ENCODE peak calls at places on chromosome 22, in seven cellular contexts. Z is AG09319, E is H9, G is GM12865, Q is WTC11, X is activated B cell treated with CpG ODN at 0.5 μM for 24 hours, N is Peyer's patch. M is an unnamed sample.

GRCh38 chr22:17418890-17419324 is 49.6 kb downstream of the CECR2 start:
- DNase-seq in Z (no peak), E (peak), G (no peak), Q (peak), X (no peak), N (no peak), M (no peak)

GRCh38 chr22:25062378-25063095 is 110.0 kb downstream of the KIAA1671 start:
- DNase-seq in Z (no peak), E (no peak), G (no peak), Q (no peak), X (no peak), N (peak), M (no peak)

GRCh38 chr22:38347944-38348750 is 30.9 kb upstream of the CSNK1E start:
- DNase-seq in Z (no peak), E (no peak), G (peak), Q (no peak), X (peak), N (peak), M (no peak)

GRCh38 chr22:40220316-40221054 is 42.8 kb downstream of the TNRC6B start:
- DNase-seq in Z (no peak), E (peak), G (no peak), Q (no peak), X (no peak), N (no peak), M (no peak)

GRCh38 chr22:38348751-38349496 is 31.7 kb upstream of the CSNK1E start:
- DNase-seq in Z (no peak), E (no peak), G (no peak), Q (no peak), X (peak), N (peak), M (no peak)

GRCh38 chr22:38652858-38653257 is 3.3 kb downstream of the FAM227A start:
- DNase-seq in Z (no peak), E (no peak), G (no peak), Q (no peak), X (no peak), N (peak), M (no peak)

GRCh38 chr22:50691521-50691920 is 18.9 kb downstream of the SHANK3 start:
- DNase-seq in Z (no peak), E (peak), G (peak), Q (no peak), X (no peak), N (peak), M (no peak)

GRCh38 chr22:26651840-26652239 is 5.5 kb upstream of the MIAT start:
- DNase-seq in Z (no peak), E (no peak), G (no peak), Q (no peak), X (no peak), N (no peak), M (no peak)

GRCh38 chr22:35995772-35996171 is 32.9 kb downstream of the RBFOX2 start:
- DNase-seq in Z (peak), E (no peak), G (no peak), Q (no peak), X (no peak), N (peak), M (no peak)

GRCh38 chr22:21688341-21688705 is 22.5 kb downstream of the PPIL2 start:
- DNase-seq in Z (no peak), E (no peak), G (no peak), Q (no peak), X (no peak), N (no peak), M (no peak)

GRCh38 chr22:39448205-39449054 is 8.4 kb upstream of the MGAT3 start:
- DNase-seq in Z (no peak), E (no peak), G (no peak), Q (no peak), X (no peak), N (peak), M (no peak)

GRCh38 chr22:41348964-41349484 is 32.7 kb upstream of the TEF start:
- DNase-seq in Z (no peak), E (no peak), G (no peak), Q (no peak), X (no peak), N (no peak), M (no peak)

GRCh38 chr22:35071784-35072183 is 5.8 kb downstream of the ISX start:
- DNase-seq in Z (no peak), E (no peak), G (no peak), Q (no peak), X (no peak), N (peak), M (no peak)

GRCh38 chr22:49594078-49594477 is 233.6 kb downstream of the BRD1 start:
- DNase-seq in Z (no peak), E (no peak), G (no peak), Q (no peak), X (no peak), N (peak), M (no peak)

GRCh38 chr22:49289822-49290221 is 537.9 kb downstream of the BRD1 start:
- DNase-seq in Z (no peak), E (no peak), G (no peak), Q (no peak), X (no peak), N (no peak), M (no peak)

GRCh38 chr22:48258108-48258705 is 1495.8 kb downstream of the TBC1D22A start:
- DNase-seq in Z (no peak), E (no peak), G (no peak), Q (no peak), X (no peak), N (no peak), M (no peak)

GRCh38 chr22:39110631-39111561 is 13.9 kb downstream of the APOBEC3H start:
- DNase-seq in Z (no peak), E (no peak), G (peak), Q (no peak), X (no peak), N (no peak), M (no peak)

GRCh38 chr22:40204331-40205116 is 26.8 kb downstream of the TNRC6B start:
- DNase-seq in Z (peak), E (no peak), G (no peak), Q (no peak), X (no peak), N (no peak), M (no peak)

GRCh38 chr22:27474711-27475547 is 326.6 kb downstream of the MN1 start:
- DNase-seq in Z (no peak), E (peak), G (no peak), Q (peak), X (no peak), N (no peak), M (no peak)

GRCh38 chr22:17835256-17835655 is 61.0 kb upstream of the BID start:
- DNase-seq in Z (no peak), E (no peak), G (no peak), Q (no peak), X (no peak), N (no peak), M (no peak)

GRCh38 chr22:30490399-30490798 is 15.1 kb downstream of the SEC14L4 start:
- DNase-seq in Z (no peak), E (peak), G (no peak), Q (peak), X (no peak), N (no peak), M (no peak)
- TF ChIP-seq CTCF in Z (no peak), E (peak), G (peak), Q (no peak), X (no peak), N (no peak), M (peak)

GRCh38 chr22:46593996-46594946 is 25.9 kb upstream of the GRAMD4 start:
- DNase-seq in Z (no peak), E (no peak), G (no peak), Q (no peak), X (no peak), N (no peak), M (no peak)

GRCh38 chr22:46594947-46595298 is 25.3 kb upstream of the GRAMD4 start:
- DNase-seq in Z (no peak), E (no peak), G (no peak), Q (no peak), X (no peak), N (no peak), M (no peak)

GRCh38 chr22:46595545-46595944 is 24.6 kb upstream of the GRAMD4 start:
- DNase-seq in Z (no peak), E (no peak), G (no peak), Q (no peak), X (no peak), N (no peak), M (no peak)

GRCh38 chr22:46596819-46597218 is 23.4 kb upstream of the GRAMD4 start:
- DNase-seq in Z (no peak), E (peak), G (no peak), Q (peak), X (no peak), N (peak), M (peak)

GRCh38 chr22:46596032-46596441 is 24.1 kb upstream of the GRAMD4 start:
- DNase-seq in Z (peak), E (no peak), G (no peak), Q (no peak), X (no peak), N (peak), M (no peak)
- TF ChIP-seq CTCF in Z (no peak), E (no peak), G (no peak), Q (no peak), X (no peak), N (no peak), M (no peak)

DNA sequence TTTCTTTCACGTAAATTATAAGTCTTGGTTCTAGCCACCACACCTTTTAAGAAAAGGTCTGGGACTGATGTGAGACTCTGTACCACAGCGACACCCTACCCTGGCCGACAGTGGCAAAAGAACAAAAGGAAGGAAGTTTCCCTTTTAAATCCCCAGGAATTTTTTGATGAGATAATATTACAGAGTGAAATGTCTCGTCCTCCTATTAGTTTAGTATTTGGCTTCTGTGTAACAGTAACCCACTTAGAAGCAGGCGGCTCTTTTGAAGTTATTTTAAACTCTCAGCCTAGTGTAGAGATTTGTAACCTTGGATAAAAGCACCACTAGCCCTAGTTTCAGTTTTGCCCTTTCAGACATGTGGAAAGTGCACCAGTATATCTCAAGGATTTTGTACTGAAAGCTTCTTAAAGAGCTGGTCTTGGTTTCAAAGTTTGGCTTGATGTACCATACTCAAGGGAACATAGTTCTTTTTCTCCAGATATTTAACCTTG is 84.1 kb downstream of the C22orf31 start:
- DNase-seq in Z (no peak), E (no peak), G (no peak), Q (no peak), X (no peak), N (no peak), M (no peak)
- TF ChIP-seq CTCF in Z (no peak), E (no peak), G (no peak), Q (no peak), X (no peak), N (no peak), M (no peak)

GRCh38 chr22:23384899-23385298 is 195.2 kb downstream of the IGLL1 start:
- DNase-seq in Z (no peak), E (no peak), G (no peak), Q (peak), X (no peak), N (no peak), M (no peak)

GRCh38 chr22:23385301-23386244 is 194.5 kb downstream of the IGLL1 start:
- DNase-seq in Z (peak), E (peak), G (peak), Q (peak), X (peak), N (peak), M (peak)

GRCh38 chr22:23386822-23387580 is 193.1 kb downstream of the IGLL1 start:
- DNase-seq in Z (no peak), E (no peak), G (no peak), Q (peak), X (no peak), N (peak), M (no peak)

GRCh38 chr22:23387827-23388491 is 192.1 kb downstream of the IGLL1 start:
- DNase-seq in Z (no peak), E (no peak), G (no peak), Q (peak), X (no peak), N (no peak), M (no peak)

DNA sequence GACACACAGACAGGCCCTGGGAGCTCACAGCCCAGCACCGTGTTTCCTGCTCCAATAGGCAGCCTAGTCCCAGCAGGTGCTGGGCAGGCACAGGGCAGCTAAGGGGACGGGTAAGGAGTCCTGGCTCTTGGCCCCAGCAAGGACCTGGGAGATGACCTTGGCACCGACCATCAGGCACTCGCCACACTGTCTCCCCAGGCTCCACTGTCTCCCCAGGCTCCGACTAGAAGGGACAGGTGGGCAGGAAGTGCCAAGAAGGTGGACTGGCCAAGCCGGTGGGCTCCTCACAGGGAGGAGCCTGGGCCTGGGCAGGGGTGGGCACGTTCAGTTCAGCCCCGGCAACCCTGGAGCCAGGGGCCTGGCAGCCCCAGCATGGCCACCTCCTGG is 193.9 kb downstream of the IGLL1 start:
- DNase-seq in Z (no peak), E (no peak), G (no peak), Q (no peak), X (no peak), N (no peak), M (no peak)
- TF ChIP-seq CTCF in Z (no peak), E (no peak), G (no peak), Q (no peak), X (no peak), N (no peak), M (no peak)

GRCh38 chr22:23180893-23181762 is 819 bp downstream of the BCR start:
- DNase-seq in Z (no peak), E (no peak), G (peak), Q (no peak), X (peak), N (peak), M (no peak)

GRCh38 chr22:23178512-23179254 is 1.6 kb upstream of the BCR start:
- DNase-seq in Z (peak), E (peak), G (peak), Q (peak), X (peak), N (peak), M (peak)

GRCh38 chr22:23179381-23180294 is 671 bp upstream of the BCR start:
- DNase-seq in Z (no peak), E (no peak), G (peak), Q (no peak), X (no peak), N (no peak), M (no peak)

GRCh38 chr22:23181763-23182288 is 1.5 kb downstream of the BCR start:
- DNase-seq in Z (no peak), E (no peak), G (no peak), Q (no peak), X (peak), N (no peak), M (no peak)

GRCh38 chr22:23180301-23180892 is at the start of gene BCR:
- DNase-seq in Z (peak), E (no peak), G (peak), Q (peak), X (peak), N (peak), M (peak)
- TF ChIP-seq CTCF in Z (no peak), E (no peak), G (no peak), Q (no peak), X (no peak), N (no peak), M (no peak)

GRCh38 chr22:43887391-43887790 is 4.4 kb downstream of the PNPLA5 start:
- DNase-seq in Z (no peak), E (no peak), G (no peak), Q (no peak), X (no peak), N (no peak), M (no peak)

GRCh38 chr22:43888740-43889139 is 3.1 kb downstream of the PNPLA5 start:
- DNase-seq in Z (no peak), E (no peak), G (no peak), Q (no peak), X (no peak), N (no peak), M (no peak)

GRCh38 chr22:43890901-43891331 is 897 bp downstream of the PNPLA5 start:
- DNase-seq in Z (no peak), E (peak), G (no peak), Q (peak), X (no peak), N (no peak), M (no peak)

GRCh38 chr22:43891360-43892182 is at the start of gene PNPLA5:
- DNase-seq in Z (no peak), E (peak), G (no peak), Q (peak), X (no peak), N (no peak), M (no peak)

GRCh38 chr22:43889366-43890253 is 2.2 kb downstream of the PNPLA5 start:
- DNase-seq in Z (no peak), E (no peak), G (no peak), Q (no peak), X (no peak), N (no peak), M (no peak)
- TF ChIP-seq CTCF in Z (no peak), E (peak), G (no peak), Q (no peak), X (no peak), N (no peak), M (no peak)

GRCh38 chr22:19143967-19144400 is 467 bp downstream of the ESS2 start:
- DNase-seq in Z (no peak), E (no peak), G (peak), Q (no peak), X (no peak), N (no peak), M (no peak)

GRCh38 chr22:19149047-19149883 is 827 bp downstream of the GSC2 start:
- DNase-seq in Z (no peak), E (peak), G (no peak), Q (peak), X (no peak), N (no peak), M (no peak)

GRCh38 chr22:19148417-19149046 is 1.6 kb downstream of the GSC2 start:
- DNase-seq in Z (no peak), E (no peak), G (no peak), Q (no peak), X (no peak), N (no peak), M (no peak)

GRCh38 chr22:19147193-19147780 is 2.8 kb downstream of the GSC2 start:
- DNase-seq in Z (no peak), E (no peak), G (no peak), Q (peak), X (no peak), N (no peak), M (no peak)

DNA sequence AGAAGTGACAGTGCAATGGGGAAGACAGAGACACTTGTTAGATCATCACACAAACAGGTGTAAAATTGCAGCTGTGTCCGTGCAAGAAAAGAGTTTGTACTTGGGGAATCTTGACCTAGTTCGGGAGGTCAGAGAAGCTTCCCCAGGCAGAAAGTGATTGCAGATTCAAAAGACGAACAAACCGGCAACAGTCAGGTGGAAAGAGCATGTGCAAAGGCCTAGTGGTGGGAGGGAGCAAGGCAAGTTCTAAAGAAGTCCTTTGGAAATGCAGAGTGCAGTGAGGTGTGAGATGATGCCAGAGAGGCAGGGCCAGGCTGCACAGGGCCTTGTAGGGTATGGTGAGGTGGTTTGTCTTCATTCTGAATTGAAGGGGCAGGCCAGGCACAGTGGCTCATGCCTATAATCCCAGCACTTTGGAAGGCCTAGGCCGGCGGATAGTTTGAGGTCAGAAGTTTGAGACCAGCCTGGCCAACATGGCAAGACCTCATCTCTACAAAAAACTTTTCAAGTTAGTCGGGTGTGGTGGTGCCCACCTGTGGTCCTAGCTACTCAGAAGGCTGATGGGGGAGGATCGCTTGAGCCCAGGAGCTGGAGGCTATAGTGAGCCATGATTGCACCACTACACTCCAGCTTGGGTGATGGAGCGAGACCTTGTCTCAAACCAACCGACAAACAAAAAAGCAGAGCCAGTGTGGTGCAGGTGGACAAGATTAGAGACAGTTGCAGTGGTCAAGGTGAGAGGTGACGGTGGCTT is 1.9 kb upstream of the ESS2 start:
- DNase-seq in Z (no peak), E (no peak), G (no peak), Q (no peak), X (no peak), N (no peak), M (no peak)
- TF ChIP-seq CTCF in Z (no peak), E (peak), G (no peak), Q (no peak), X (no peak), N (no peak), M (no peak)

GRCh38 chr22:37258005-37258790 is 14.1 kb upstream of the RAC2 start:
- DNase-seq in Z (no peak), E (peak), G (no peak), Q (no peak), X (no peak), N (no peak), M (no peak)
- TF ChIP-seq CTCF in Z (no peak), E (peak), G (no peak), Q (no peak), X (no peak), N (no peak), M (no peak)

M was measured in progenitor cell of endocrine pancreas.